ENCODE peak calls at places on chromosomes 6 and 20, in five cellular contexts. One of them, this sample, is unnamed.

GRCh38 chr6:108883172-108883571 is 35.0 kb downstream of the ARMC2 start:
- DNase-seq in HepG2: no peak
- DNase-seq in SK-N-SH: no peak
- DNase-seq in HCT116: no peak
- DNase-seq in GM12878: peak; percentile 27
- DNase-seq in this sample: no peak

GRCh38 chr6:71157350-71157749 is 131.3 kb upstream of the OGFRL1 start:
- DNase-seq in HepG2: no peak
- DNase-seq in SK-N-SH: no peak
- DNase-seq in HCT116: no peak
- DNase-seq in GM12878: no peak
- DNase-seq in this sample: no peak

GRCh38 chr6:160992323-160993314 is 1.1 kb downstream of the MAP3K4 start:
- DNase-seq in HepG2: peak; percentile 79
- DNase-seq in SK-N-SH: peak; percentile 69
- DNase-seq in HCT116: peak; percentile 42
- DNase-seq in GM12878: no peak
- DNase-seq in this sample: peak; percentile 91

GRCh38 chr6:131163886-131164285 is 28.6 kb downstream of the AKAP7 start:
- DNase-seq in HepG2: peak; percentile 85
- DNase-seq in SK-N-SH: no peak
- DNase-seq in HCT116: no peak
- DNase-seq in GM12878: no peak
- DNase-seq in this sample: no peak

GRCh38 chr6:170210651-170211403 is 80.1 kb downstream of the DLL1 start:
- DNase-seq in HepG2: no peak
- DNase-seq in SK-N-SH: peak; percentile 13
- DNase-seq in HCT116: no peak
- DNase-seq in GM12878: no peak
- DNase-seq in this sample: no peak

GRCh38 chr20:2001119-2001518 is 7.3 kb upstream of the PDYN start:
- DNase-seq in HepG2: no peak
- DNase-seq in SK-N-SH: no peak
- DNase-seq in HCT116: no peak
- DNase-seq in GM12878: no peak
- DNase-seq in this sample: no peak

GRCh38 chr20:58482416-58482815 is 32.8 kb downstream of the APCDD1L start:
- DNase-seq in HepG2: no peak
- DNase-seq in SK-N-SH: no peak
- DNase-seq in HCT116: no peak
- DNase-seq in GM12878: no peak
- DNase-seq in this sample: peak; percentile 36

GRCh38 chr6:142675517-142675916 is 269.5 kb downstream of the HIVEP2 start:
- DNase-seq in HepG2: no peak
- DNase-seq in SK-N-SH: no peak
- DNase-seq in HCT116: no peak
- DNase-seq in GM12878: no peak
- DNase-seq in this sample: no peak

GRCh38 chr6:153090241-153090930 is 40.7 kb downstream of the RGS17 start:
- DNase-seq in HepG2: no peak
- DNase-seq in SK-N-SH: no peak
- DNase-seq in HCT116: peak; percentile 13
- DNase-seq in GM12878: no peak
- DNase-seq in this sample: no peak

GRCh38 chr6:117605169-117605826 is 3.0 kb upstream of the GOPC start:
- DNase-seq in HepG2: peak; percentile 80
- DNase-seq in SK-N-SH: peak; percentile 67
- DNase-seq in HCT116: peak; percentile 71
- DNase-seq in GM12878: peak; percentile 66
- DNase-seq in this sample: peak; percentile 61

GRCh38 chr6:149080511-149080910 is 237.0 kb upstream of the TAB2 start:
- DNase-seq in HepG2: no peak
- DNase-seq in SK-N-SH: no peak
- DNase-seq in HCT116: no peak
- DNase-seq in GM12878: no peak
- DNase-seq in this sample: no peak

GRCh38 chr6:81769834-81770233 is 17.4 kb upstream of the TENT5A start:
- DNase-seq in HepG2: no peak
- DNase-seq in SK-N-SH: no peak
- DNase-seq in HCT116: no peak
- DNase-seq in GM12878: no peak
- DNase-seq in this sample: no peak

GRCh38 chr6:11925805-11926204 is 86.3 kb upstream of the HIVEP1 start:
- DNase-seq in HepG2: no peak
- DNase-seq in SK-N-SH: no peak
- DNase-seq in HCT116: no peak
- DNase-seq in GM12878: no peak
- DNase-seq in this sample: no peak

GRCh38 chr6:6592836-6593235 is 4.3 kb downstream of the LY86 start:
- DNase-seq in HepG2: no peak
- DNase-seq in SK-N-SH: no peak
- DNase-seq in HCT116: no peak
- DNase-seq in GM12878: no peak
- DNase-seq in this sample: no peak

GRCh38 chr6:116115781-116116180 is 10.2 kb downstream of the COL10A1 start:
- DNase-seq in HepG2: no peak
- DNase-seq in SK-N-SH: no peak
- DNase-seq in HCT116: no peak
- DNase-seq in GM12878: no peak
- DNase-seq in this sample: peak; percentile 9

GRCh38 chr6:89360415-89360999 is 8.0 kb upstream of the UBE2J1 start:
- DNase-seq in HepG2: no peak
- DNase-seq in SK-N-SH: no peak
- DNase-seq in HCT116: no peak
- DNase-seq in GM12878: no peak
- DNase-seq in this sample: no peak

GRCh38 chr6:159483259-159483658 is 209.8 kb downstream of the SOD2 start:
- DNase-seq in HepG2: no peak
- DNase-seq in SK-N-SH: no peak
- DNase-seq in HCT116: no peak
- DNase-seq in GM12878: no peak
- DNase-seq in this sample: no peak

GRCh38 chr6:52929321-52930164 is 20.0 kb upstream of the GSTA3 start:
- DNase-seq in HepG2: peak; percentile 43
- DNase-seq in SK-N-SH: peak; percentile 22
- DNase-seq in HCT116: peak; percentile 22
- DNase-seq in GM12878: no peak
- DNase-seq in this sample: peak; percentile 34

GRCh38 chr6:35496851-35497570 is at the start of gene TEAD3:
- DNase-seq in HepG2: peak; percentile 69
- DNase-seq in SK-N-SH: peak; percentile 97
- DNase-seq in HCT116: no peak
- DNase-seq in GM12878: no peak
- DNase-seq in this sample: peak; percentile 82

GRCh38 chr6:7542878-7543394 is 1.5 kb downstream of the DSP start:
- DNase-seq in HepG2: peak; percentile 93
- DNase-seq in SK-N-SH: peak; percentile 42
- DNase-seq in HCT116: peak; percentile 56
- DNase-seq in GM12878: no peak
- DNase-seq in this sample: no peak

GRCh38 chr6:157724138-157724537 is 98.9 kb upstream of the SNX9 start:
- DNase-seq in HepG2: no peak
- DNase-seq in SK-N-SH: no peak
- DNase-seq in HCT116: no peak
- DNase-seq in GM12878: no peak
- DNase-seq in this sample: no peak

GRCh38 chr20:51312480-51312783 is 230.1 kb downstream of the NFATC2 start:
- DNase-seq in HepG2: no peak
- DNase-seq in SK-N-SH: no peak
- DNase-seq in HCT116: no peak
- DNase-seq in GM12878: no peak
- DNase-seq in this sample: no peak

GRCh38 chr6:169169375-169169774 is 84.3 kb downstream of the THBS2 start:
- DNase-seq in HepG2: no peak
- DNase-seq in SK-N-SH: no peak
- DNase-seq in HCT116: peak; percentile 28
- DNase-seq in GM12878: no peak
- DNase-seq in this sample: no peak

GRCh38 chr6:157974967-157975366 is 6.7 kb upstream of the SYNJ2 start:
- DNase-seq in HepG2: peak; percentile 83
- DNase-seq in SK-N-SH: no peak
- DNase-seq in HCT116: no peak
- DNase-seq in GM12878: no peak
- DNase-seq in this sample: no peak

GRCh38 chr6:107699191-107700015 is 124.7 kb downstream of the SCML4 start:
- DNase-seq in HepG2: no peak
- DNase-seq in SK-N-SH: no peak
- DNase-seq in HCT116: no peak
- DNase-seq in GM12878: no peak
- DNase-seq in this sample: peak; percentile 15

GRCh38 chr6:158018851-158019361 is 37.2 kb downstream of the SYNJ2 start:
- DNase-seq in HepG2: no peak
- DNase-seq in SK-N-SH: no peak
- DNase-seq in HCT116: no peak
- DNase-seq in GM12878: no peak
- DNase-seq in this sample: no peak

GRCh38 chr6:117916483-117916882 is 9.4 kb downstream of the SLC35F1 start:
- DNase-seq in HepG2: no peak
- DNase-seq in SK-N-SH: no peak
- DNase-seq in HCT116: no peak
- DNase-seq in GM12878: no peak
- DNase-seq in this sample: no peak

GRCh38 chr20:37308098-37309050 is 18.9 kb downstream of the MANBAL start:
- DNase-seq in HepG2: no peak
- DNase-seq in SK-N-SH: no peak
- DNase-seq in HCT116: no peak
- DNase-seq in GM12878: peak; percentile 84
- DNase-seq in this sample: no peak

GRCh38 chr6:84638286-84638685 is 126.1 kb downstream of the TBX18 start:
- DNase-seq in HepG2: no peak
- DNase-seq in SK-N-SH: no peak
- DNase-seq in HCT116: no peak
- DNase-seq in GM12878: no peak
- DNase-seq in this sample: no peak

GRCh38 chr20:36360429-36360828 is 54.3 kb downstream of the DLGAP4 start:
- DNase-seq in HepG2: no peak
- DNase-seq in SK-N-SH: no peak
- DNase-seq in HCT116: no peak
- DNase-seq in GM12878: no peak
- DNase-seq in this sample: no peak

GRCh38 chr6:31332637-31333602 is 24.1 kb downstream of the HLA-B start:
- DNase-seq in HepG2: no peak
- DNase-seq in SK-N-SH: no peak
- DNase-seq in HCT116: no peak
- DNase-seq in GM12878: no peak
- DNase-seq in this sample: no peak

GRCh38 chr6:20939161-20939775 is 405.0 kb downstream of the CDKAL1 start:
- DNase-seq in HepG2: no peak
- DNase-seq in SK-N-SH: no peak
- DNase-seq in HCT116: no peak
- DNase-seq in GM12878: no peak
- DNase-seq in this sample: no peak
- TF ChIP-seq ZBTB33 in HepG2: no peak
- TF ChIP-seq ZBTB33 in SK-N-SH: no peak
- TF ChIP-seq ZBTB33 in HCT116: no peak
- TF ChIP-seq ZBTB33 in GM12878: no peak
- TF ChIP-seq ZBTB33 in this sample: no peak

GRCh38 chr20:11894072-11894471 is 23.6 kb upstream of the BTBD3 start:
- DNase-seq in HepG2: no peak
- DNase-seq in SK-N-SH: no peak
- DNase-seq in HCT116: no peak
- DNase-seq in GM12878: no peak
- DNase-seq in this sample: no peak

GRCh38 chr20:11888648-11889047 is 29.0 kb upstream of the BTBD3 start:
- DNase-seq in HepG2: no peak
- DNase-seq in SK-N-SH: no peak
- DNase-seq in HCT116: no peak
- DNase-seq in GM12878: no peak
- DNase-seq in this sample: no peak

GRCh38 chr20:11891827-11892521 is 25.7 kb upstream of the BTBD3 start:
- DNase-seq in HepG2: peak; percentile 89
- DNase-seq in SK-N-SH: peak; percentile 64
- DNase-seq in HCT116: peak; percentile 66
- DNase-seq in GM12878: peak; percentile 17
- DNase-seq in this sample: peak; percentile 57

GRCh38 chr20:11890331-11891080 is 27.2 kb upstream of the BTBD3 start:
- DNase-seq in HepG2: peak; percentile 92
- DNase-seq in SK-N-SH: peak; percentile 96
- DNase-seq in HCT116: peak; percentile 78
- DNase-seq in GM12878: peak; percentile 21
- DNase-seq in this sample: peak; percentile 74

DNA sequence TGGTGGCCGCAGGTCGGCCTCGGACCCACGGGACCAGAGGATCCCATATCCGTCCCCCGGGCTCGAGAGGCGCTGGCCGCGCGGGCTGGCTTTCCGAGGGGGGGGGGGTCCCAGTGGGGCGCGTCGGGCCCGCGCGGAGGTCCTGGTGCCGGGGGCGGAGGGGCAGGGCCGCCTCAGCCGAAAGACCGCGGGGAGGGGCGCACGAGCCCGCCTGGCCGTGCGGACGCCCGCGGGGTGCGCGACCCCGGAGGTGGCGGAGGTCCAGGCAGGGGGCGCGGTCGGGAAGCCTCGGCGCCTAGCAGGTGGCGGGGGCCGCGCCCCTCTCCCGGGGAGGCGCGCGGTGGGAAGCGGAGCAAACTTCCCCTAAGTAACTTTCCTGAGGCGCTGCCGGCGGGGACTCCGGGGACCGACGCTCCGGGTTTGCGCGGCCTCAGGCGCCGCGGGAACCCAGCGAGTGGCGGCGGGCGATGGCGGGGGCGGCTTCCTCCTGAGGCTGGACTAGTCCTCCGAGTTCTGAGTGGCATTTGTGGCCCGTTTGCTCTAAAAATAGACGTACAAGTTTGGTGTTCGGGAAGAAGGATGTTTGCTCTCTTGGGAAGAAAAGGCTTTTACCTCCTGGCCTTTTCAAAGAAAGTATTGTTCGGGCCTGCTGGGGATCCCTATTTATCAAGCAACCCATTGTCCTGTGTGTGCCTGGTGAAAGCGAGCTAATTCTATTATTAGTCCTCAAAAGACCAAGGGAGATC is 26.4 kb upstream of the BTBD3 start:
- DNase-seq in HepG2: peak; percentile 80
- DNase-seq in SK-N-SH: peak; percentile 78
- DNase-seq in HCT116: no peak
- DNase-seq in GM12878: no peak
- DNase-seq in this sample: peak; percentile 54
- TF ChIP-seq ZBTB33 in HepG2: no peak
- TF ChIP-seq ZBTB33 in SK-N-SH: no peak
- TF ChIP-seq ZBTB33 in HCT116: no peak
- TF ChIP-seq ZBTB33 in GM12878: no peak
- TF ChIP-seq ZBTB33 in this sample: no peak

DNA sequence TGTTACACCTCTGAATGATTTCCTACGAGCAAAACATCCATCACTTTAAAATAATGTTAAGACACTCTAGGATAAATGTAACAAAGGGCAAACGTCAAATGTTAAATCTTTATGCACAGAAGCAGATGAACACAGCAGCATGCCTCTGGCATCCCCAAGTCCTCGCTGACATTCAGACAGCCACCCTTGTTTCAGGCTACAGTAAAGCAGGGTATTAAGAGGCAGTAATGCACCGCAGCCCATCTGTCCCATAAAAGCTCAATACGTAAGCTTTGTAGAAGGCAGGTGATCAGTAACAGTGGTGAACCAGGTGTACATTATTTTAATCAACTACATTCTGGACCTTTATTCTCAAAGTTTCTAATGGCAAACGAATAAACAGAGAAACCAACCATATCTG is 64.8 kb downstream of the PPP1R3G start:
- DNase-seq in HepG2: no peak
- DNase-seq in SK-N-SH: no peak
- DNase-seq in HCT116: no peak
- DNase-seq in GM12878: no peak
- DNase-seq in this sample: no peak
- TF ChIP-seq ZBTB33 in HepG2: no peak
- TF ChIP-seq ZBTB33 in SK-N-SH: no peak
- TF ChIP-seq ZBTB33 in HCT116: no peak
- TF ChIP-seq ZBTB33 in GM12878: no peak
- TF ChIP-seq ZBTB33 in this sample: no peak

GRCh38 chr20:63441136-63441776 is 31.2 kb downstream of the KCNQ2 start:
- DNase-seq in HepG2: no peak
- DNase-seq in SK-N-SH: no peak
- DNase-seq in HCT116: no peak
- DNase-seq in GM12878: peak; percentile 61
- DNase-seq in this sample: no peak
- TF ChIP-seq ZBTB33 in HepG2: no peak
- TF ChIP-seq ZBTB33 in SK-N-SH: no peak
- TF ChIP-seq ZBTB33 in HCT116: no peak
- TF ChIP-seq ZBTB33 in GM12878: no peak
- TF ChIP-seq ZBTB33 in this sample: no peak

This sample was measured in K562.